ENCODE peak calls at places on chromosomes 5 and 9, in seven cellular contexts. C, J, O, P, V, Z and W are unnamed samples.

GRCh38 chr5:74952406-74952805 is 86.2 kb upstream of the FAM169A start:
- DNase-seq in C (no peak), J (no peak), O (no peak), P (no peak), V (no peak), Z (no peak), W (no peak)

GRCh38 chr9:97386733-97387503 is 25.0 kb upstream of the TDRD7 start:
- DNase-seq in C (peak; percentile 69), J (peak; percentile 71), O (peak; percentile 97), P (peak; percentile 65), V (peak; percentile 77), Z (peak; percentile 84), W (peak; percentile 87)

GRCh38 chr5:32523625-32524024 is 61.7 kb upstream of the SUB1 start:
- DNase-seq in C (no peak), J (peak; percentile 24), O (no peak), P (no peak), V (no peak), Z (no peak), W (no peak)

GRCh38 chr9:34197756-34198711 is 19.2 kb downstream of the UBAP1 start:
- DNase-seq in C (no peak), J (no peak), O (peak; percentile 89), P (no peak), V (no peak), Z (no peak), W (no peak)

GRCh38 chr9:97176206-97176605 is 131.3 kb upstream of the CCDC180 start:
- DNase-seq in C (no peak), J (no peak), O (no peak), P (no peak), V (no peak), Z (no peak), W (no peak)

GRCh38 chr9:124482431-124483031 is 24.7 kb downstream of the NR5A1 start:
- DNase-seq in C (no peak), J (no peak), O (peak; percentile 90), P (no peak), V (no peak), Z (no peak), W (no peak)

GRCh38 chr9:109016132-109016531 is 2.8 kb upstream of the CTNNAL1 start:
- DNase-seq in C (no peak), J (no peak), O (no peak), P (no peak), V (no peak), Z (no peak), W (no peak)

GRCh38 chr5:144328505-144328904 is 157.8 kb downstream of the KCTD16 start:
- DNase-seq in C (no peak), J (no peak), O (no peak), P (no peak), V (no peak), Z (no peak), W (no peak)

GRCh38 chr5:135944967-135945560 is 9.7 kb downstream of the LECT2 start:
- DNase-seq in C (peak; percentile 94), J (peak; percentile 66), O (peak; percentile 65), P (peak; percentile 56), V (peak; percentile 44), Z (no peak), W (peak; percentile 55)

GRCh38 chr9:86788456-86788855 is 158.8 kb downstream of the GAS1 start:
- DNase-seq in C (no peak), J (no peak), O (no peak), P (no peak), V (no peak), Z (no peak), W (no peak)

GRCh38 chr5:178640331-178641045 is 13.6 kb upstream of the CLK4 start:
- DNase-seq in C (peak; percentile 31), J (no peak), O (no peak), P (no peak), V (no peak), Z (no peak), W (no peak)

GRCh38 chr5:674630-675011 is 18.5 kb downstream of the TPPP start:
- DNase-seq in C (no peak), J (peak; percentile 33), O (peak; percentile 68), P (no peak), V (no peak), Z (no peak), W (no peak)

GRCh38 chr9:74412236-74412979 is 84.7 kb upstream of the RORB start:
- DNase-seq in C (no peak), J (no peak), O (no peak), P (no peak), V (no peak), Z (no peak), W (no peak)

GRCh38 chr5:3634061-3634460 is 38.4 kb downstream of the IRX1 start:
- DNase-seq in C (no peak), J (no peak), O (no peak), P (no peak), V (no peak), Z (no peak), W (no peak)

GRCh38 chr5:142245776-142246175 is 79.0 kb downstream of the SPRY4 start:
- DNase-seq in C (peak; percentile 44), J (no peak), O (peak; percentile 75), P (no peak), V (no peak), Z (no peak), W (no peak)

GRCh38 chr5:142472306-142472951 is 147.6 kb upstream of the SPRY4 start:
- DNase-seq in C (peak; percentile 99), J (peak; percentile 56), O (peak; percentile 37), P (no peak), V (peak; percentile 82), Z (no peak), W (no peak)

GRCh38 chr5:133869675-133869978 is 98.8 kb downstream of the C5orf15 start:
- DNase-seq in C (peak; percentile 7), J (no peak), O (no peak), P (peak; percentile 34), V (no peak), Z (no peak), W (no peak)

GRCh38 chr5:104267282-104268015 is 704.9 kb upstream of the NUDT12 start:
- DNase-seq in C (no peak), J (no peak), O (no peak), P (no peak), V (no peak), Z (no peak), W (no peak)

GRCh38 chr5:157714036-157714435 is 17.2 kb upstream of the THG1L start:
- DNase-seq in C (no peak), J (no peak), O (no peak), P (no peak), V (no peak), Z (no peak), W (no peak)

GRCh38 chr5:134403951-134404350 is 7.7 kb downstream of the CDKN2AIPNL start:
- DNase-seq in C (no peak), J (no peak), O (no peak), P (no peak), V (no peak), Z (no peak), W (no peak)

GRCh38 chr5:33379757-33380156 is 61.0 kb upstream of the TARS1 start:
- DNase-seq in C (peak; percentile 73), J (no peak), O (peak; percentile 68), P (no peak), V (no peak), Z (no peak), W (no peak)

GRCh38 chr5:108046955-108047670 is 334.8 kb downstream of the FBXL17 start:
- DNase-seq in C (no peak), J (no peak), O (peak; percentile 41), P (no peak), V (no peak), Z (no peak), W (no peak)

GRCh38 chr5:154568597-154568996 is 90.6 kb upstream of the HAND1 start:
- DNase-seq in C (no peak), J (no peak), O (no peak), P (no peak), V (no peak), Z (no peak), W (no peak)

GRCh38 chr5:154567155-154567554 is 89.1 kb upstream of the HAND1 start:
- DNase-seq in C (no peak), J (no peak), O (no peak), P (no peak), V (no peak), Z (no peak), W (no peak)

GRCh38 chr5:154562244-154562861 is 84.3 kb upstream of the HAND1 start:
- DNase-seq in C (no peak), J (no peak), O (no peak), P (no peak), V (no peak), Z (no peak), W (no peak)

GRCh38 chr5:154565123-154565522 is 87.1 kb upstream of the HAND1 start:
- DNase-seq in C (no peak), J (no peak), O (no peak), P (no peak), V (no peak), Z (no peak), W (no peak)

GRCh38 chr5:154566146-154566680 is 88.2 kb upstream of the HAND1 start:
- DNase-seq in C (no peak), J (no peak), O (no peak), P (no peak), V (no peak), Z (no peak), W (no peak)
- TF ChIP-seq CTCF in C (no peak), J (no peak), O (no peak), P (no peak), V (no peak), Z (no peak), W (no peak)

GRCh38 chr5:96434201-96434645 is 1.2 kb upstream of the PCSK1 start:
- DNase-seq in C (peak; percentile 77), J (peak; percentile 60), O (peak; percentile 96), P (peak; percentile 56), V (peak; percentile 36), Z (peak; percentile 62), W (peak; percentile 47)
- TF ChIP-seq CTCF in C (no peak), J (no peak), O (no peak), P (no peak), V (no peak), Z (no peak), W (no peak)

DNA sequence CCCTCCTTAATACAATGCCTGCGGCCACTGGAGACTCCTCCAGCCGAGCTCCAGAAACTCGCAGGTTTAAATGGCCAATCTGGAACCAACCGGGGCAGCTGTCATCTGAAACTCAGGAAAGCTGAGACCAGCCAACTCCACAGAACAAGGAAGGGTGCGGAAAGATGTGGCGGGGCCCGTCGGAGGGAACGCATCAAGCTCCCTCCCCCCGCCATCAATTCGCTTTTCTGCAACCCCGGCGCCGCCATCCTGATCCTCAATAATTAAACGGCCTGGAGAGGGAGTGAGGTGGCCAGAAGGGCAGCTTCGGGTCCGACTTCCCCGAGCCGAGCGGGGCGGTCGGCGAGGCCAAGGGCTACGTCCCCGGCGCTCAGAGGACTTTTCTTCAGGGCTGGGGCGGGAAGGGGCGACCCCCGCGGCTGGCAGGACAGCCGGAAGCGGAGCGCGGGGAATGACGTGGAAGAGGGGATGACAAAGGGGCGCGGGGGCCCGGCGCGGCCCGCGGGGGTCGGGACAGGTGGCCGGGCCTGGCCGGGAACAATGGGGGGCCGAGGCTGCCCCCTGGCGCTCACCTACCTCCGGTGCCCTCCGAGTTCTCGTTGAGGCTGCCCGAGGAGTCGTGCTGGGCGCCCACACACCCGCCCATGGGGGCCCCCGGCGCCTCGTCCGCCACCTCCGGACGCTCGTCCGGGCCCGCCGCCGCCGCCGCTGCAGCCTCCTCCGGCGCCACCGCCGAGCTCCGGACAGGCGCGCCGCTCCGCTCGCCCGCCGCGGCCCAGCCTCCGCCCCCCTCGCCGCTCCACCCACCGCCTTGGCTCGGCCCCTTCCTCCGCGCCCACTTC is at the start of gene UBTD2:
- DNase-seq in C (peak; percentile 67), J (peak; percentile 91), O (peak; percentile 92), P (peak; percentile 91), V (peak; percentile 87), Z (peak; percentile 91), W (peak; percentile 91)
- TF ChIP-seq CTCF in C (peak; percentile 27), J (peak; percentile 80), O (peak; percentile 80), P (peak; percentile 75), V (peak; percentile 68), Z (peak; percentile 49), W (peak; percentile 71)

GRCh38 chr9:21965401-21965951 is 28.7 kb downstream of the CDKN2A start:
- DNase-seq in C (peak; percentile 79), J (peak; percentile 73), O (peak; percentile 89), P (no peak), V (no peak), Z (peak; percentile 76), W (peak; percentile 78)
- TF ChIP-seq CTCF in C (peak; percentile 84), J (no peak), O (peak; percentile 75), P (no peak), V (no peak), Z (peak; percentile 17), W (peak; percentile 45)